ENCODE peak calls at places on chromosomes 12 and 14, in seven cellular contexts. A, T, J, I, Z, D and N are unnamed samples.

GRCh38 chr12:31119531-31120211 is 46.0 kb downstream of the DDX11 start:
- DNase-seq in A (no peak), T (no peak), J (no peak), I (no peak), Z (no peak), D (no peak), N (no peak)

GRCh38 chr12:109612003-109612402 is 38.4 kb downstream of the MVK start:
- DNase-seq in A (no peak), T (no peak), J (no peak), I (no peak), Z (no peak), D (no peak), N (no peak)

GRCh38 chr12:91695964-91696363 is 449.7 kb downstream of the BTG1 start:
- DNase-seq in A (no peak), T (no peak), J (no peak), I (no peak), Z (no peak), D (no peak), N (no peak)

GRCh38 chr14:21711360-21711961 is 37.8 kb upstream of the OR4E1 start:
- DNase-seq in A (no peak), T (peak; percentile 57), J (no peak), I (peak; percentile 13), Z (peak; percentile 37), D (peak; percentile 60), N (peak; percentile 47)

GRCh38 chr12:107984973-107985372 is 144.1 kb upstream of the WSCD2 start:
- DNase-seq in A (no peak), T (no peak), J (no peak), I (no peak), Z (no peak), D (no peak), N (no peak)

GRCh38 chr14:74653386-74654138 is 41.5 kb upstream of the LTBP2 start:
- DNase-seq in A (no peak), T (no peak), J (no peak), I (no peak), Z (no peak), D (no peak), N (no peak)

GRCh38 chr14:51849095-51849494 is 11.3 kb upstream of the GNG2 start:
- DNase-seq in A (peak; percentile 51), T (no peak), J (peak; percentile 19), I (no peak), Z (no peak), D (peak; percentile 52), N (no peak)

GRCh38 chr12:18643673-18644072 is 94.1 kb downstream of the PLCZ1 start:
- DNase-seq in A (no peak), T (peak; percentile 61), J (no peak), I (no peak), Z (no peak), D (no peak), N (no peak)

GRCh38 chr12:13670249-13670648 is 311.2 kb downstream of the GRIN2B start:
- DNase-seq in A (no peak), T (no peak), J (no peak), I (no peak), Z (no peak), D (no peak), N (no peak)

GRCh38 chr14:104661086-104661485 is 28.3 kb upstream of the INF2 start:
- DNase-seq in A (no peak), T (no peak), J (no peak), I (no peak), Z (no peak), D (no peak), N (no peak)

GRCh38 chr14:92984896-92985295 is 61.9 kb downstream of the CHGA start:
- DNase-seq in A (no peak), T (no peak), J (no peak), I (no peak), Z (no peak), D (no peak), N (no peak)

GRCh38 chr12:26471560-26471959 is 276.2 kb downstream of the SSPN start:
- DNase-seq in A (no peak), T (peak; percentile 23), J (no peak), I (no peak), Z (no peak), D (peak; percentile 23), N (no peak)

GRCh38 chr12:122395319-122395718 is 27.1 kb downstream of the CLIP1 start:
- DNase-seq in A (no peak), T (peak; percentile 60), J (no peak), I (no peak), Z (no peak), D (peak; percentile 68), N (peak; percentile 46)

GRCh38 chr14:101202627-101203404 is 299.3 kb upstream of the RTL1 start:
- DNase-seq in A (peak; percentile 70), T (no peak), J (no peak), I (no peak), Z (no peak), D (no peak), N (no peak)